ENCODE peak calls at places on chromosome 4, in four cellular contexts. V is GM23248, N is transverse colon, D is breast epithelium. K is an unnamed sample.
A peak's percentile ranks its signal among the peaks of the same experiment; 100 is the strongest.

GRCh38 chr4:108168672-108169562 is at the start of gene LEF1:
- DNase-seq in V (peak; percentile 51), N (peak; percentile 33), D (peak; percentile 39), K (no peak)

GRCh38 chr4:40621592-40622512 is 7.8 kb downstream of the RBM47 start:
- DNase-seq in V (peak; percentile 97), N (peak; percentile 68), D (peak; percentile 84), K (peak; percentile 15)

GRCh38 chr4:48100248-48100647 is 33.8 kb downstream of the TXK start:
- DNase-seq in V (peak; percentile 8), N (no peak), D (no peak), K (no peak)

GRCh38 chr4:6198768-6199343 is 1.5 kb downstream of the JAKMIP1 start:
- DNase-seq in V (no peak), N (no peak), D (no peak), K (no peak)

GRCh38 chr4:156109943-156110925 is 156.6 kb upstream of the CTSO start:
- DNase-seq in V (peak; percentile 70), N (no peak), D (no peak), K (no peak)

GRCh38 chr4:85968945-85969830 is 390.7 kb downstream of the MAPK10 start:
- DNase-seq in V (peak; percentile 86), N (no peak), D (no peak), K (no peak)

GRCh38 chr4:124415206-124415605 is 297.3 kb downstream of the ANKRD50 start:
- DNase-seq in V (peak; percentile 66), N (no peak), D (no peak), K (no peak)

GRCh38 chr4:6873291-6873690 is 36.3 kb upstream of the TBC1D14 start:
- DNase-seq in V (peak; percentile 23), N (no peak), D (no peak), K (no peak)

GRCh38 chr4:113957961-113958360 is 21.5 kb downstream of the ARSJ start:
- DNase-seq in V (no peak), N (no peak), D (no peak), K (no peak)

GRCh38 chr4:182778222-182778982 is 138.8 kb downstream of the DCTD start:
- DNase-seq in V (no peak), N (no peak), D (no peak), K (no peak)

GRCh38 chr4:69977582-69977981 is 12.1 kb upstream of the CSN2 start:
- DNase-seq in V (peak; percentile 21), N (no peak), D (no peak), K (no peak)

GRCh38 chr4:188719794-188720193 is 580.6 kb downstream of the TRIML1 start:
- DNase-seq in V (peak; percentile 6), N (no peak), D (no peak), K (no peak)

GRCh38 chr4:25551608-25552007 is 104.0 kb upstream of the SLC34A2 start:
- DNase-seq in V (no peak), N (peak; percentile 57), D (no peak), K (no peak)

GRCh38 chr4:112302320-112303274 is 5.4 kb downstream of the ALPK1 start:
- DNase-seq in V (no peak), N (no peak), D (no peak), K (no peak)

GRCh38 chr4:88814043-88814617 is 116.5 kb upstream of the NAP1L5 start:
- DNase-seq in V (no peak), N (no peak), D (no peak), K (no peak)

GRCh38 chr4:97910005-97910404 is 233.3 kb downstream of the STPG2 start:
- DNase-seq in V (no peak), N (no peak), D (no peak), K (no peak)

GRCh38 chr4:135777386-135777785 is 1575.8 kb upstream of the PABPC4L start:
- DNase-seq in V (no peak), N (no peak), D (no peak), K (no peak)

GRCh38 chr4:108109111-108109510 is 59.6 kb downstream of the LEF1 start:
- DNase-seq in V (no peak), N (no peak), D (no peak), K (no peak)

GRCh38 chr4:47032405-47033106 is 1.2 kb downstream of the GABRB1 start:
- DNase-seq in V (peak; percentile 39), N (peak; percentile 32), D (no peak), K (peak; percentile 68)

GRCh38 chr4:17780461-17781071 is 855 bp downstream of the FAM184B start:
- DNase-seq in V (peak; percentile 67), N (no peak), D (no peak), K (no peak)

GRCh38 chr4:19987746-19988145 is 264.0 kb upstream of the SLIT2 start:
- DNase-seq in V (peak; percentile 72), N (no peak), D (no peak), K (no peak)

GRCh38 chr4:24070117-24070516 is 180.3 kb upstream of the PPARGC1A start:
- DNase-seq in V (peak; percentile 75), N (no peak), D (no peak), K (no peak)

GRCh38 chr4:176090115-176090514 is 24.5 kb downstream of the WDR17 start:
- DNase-seq in V (no peak), N (no peak), D (no peak), K (no peak)

GRCh38 chr4:5433196-5433595 is 275.2 kb downstream of the EVC2 start:
- DNase-seq in V (no peak), N (no peak), D (no peak), K (no peak)

GRCh38 chr4:20639346-20639745 is 60.9 kb upstream of the PACRGL start:
- DNase-seq in V (no peak), N (no peak), D (no peak), K (no peak)

GRCh38 chr4:109465065-109465464 is 31.4 kb downstream of the SEC24B start:
- DNase-seq in V (peak; percentile 45), N (no peak), D (no peak), K (no peak)

GRCh38 chr4:41611881-41612871 is 74.2 kb downstream of the LIMCH1 start:
- DNase-seq in V (peak; percentile 60), N (peak; percentile 51), D (peak; percentile 73), K (peak; percentile 48)

GRCh38 chr4:152036626-152037025 is 275.8 kb upstream of the GATB start:
- DNase-seq in V (peak; percentile 63), N (no peak), D (no peak), K (no peak)

GRCh38 chr4:138224614-138225013 is 17.5 kb downstream of the SLC7A11 start:
- DNase-seq in V (no peak), N (no peak), D (no peak), K (no peak)
- H3K27ac ChIP-seq in V (no peak overlapping the region), N (no peak overlapping the region), D (no peak overlapping the region), K (no peak overlapping the region)

GRCh38 chr4:43373201-43373600 is 480.7 kb downstream of the GRXCR1 start:
- DNase-seq in V (no peak), N (no peak), D (no peak), K (no peak)

GRCh38 chr4:43374352-43374751 is 481.8 kb downstream of the GRXCR1 start:
- DNase-seq in V (no peak), N (no peak), D (no peak), K (no peak)

GRCh38 chr4:43369036-43369594 is 476.6 kb downstream of the GRXCR1 start:
- DNase-seq in V (no peak), N (no peak), D (no peak), K (no peak)
- H3K27ac ChIP-seq in V (no peak overlapping the region), N (no peak overlapping the region), D (no peak overlapping the region), K (no peak overlapping the region)

GRCh38 chr4:75698963-75699228 is 25.5 kb upstream of the USO1 start:
- DNase-seq in V (no peak), N (no peak), D (no peak), K (no peak)

GRCh38 chr4:75696036-75696435 is 22.8 kb upstream of the G3BP2 start:
- DNase-seq in V (no peak), N (peak; percentile 60), D (no peak), K (no peak)

GRCh38 chr4:75699299-75699698 is 25.1 kb upstream of the USO1 start:
- DNase-seq in V (no peak), N (no peak), D (no peak), K (no peak)

GRCh38 chr4:75696551-75696950 is 23.3 kb upstream of the G3BP2 start:
- DNase-seq in V (no peak), N (no peak), D (no peak), K (no peak)

DNA sequence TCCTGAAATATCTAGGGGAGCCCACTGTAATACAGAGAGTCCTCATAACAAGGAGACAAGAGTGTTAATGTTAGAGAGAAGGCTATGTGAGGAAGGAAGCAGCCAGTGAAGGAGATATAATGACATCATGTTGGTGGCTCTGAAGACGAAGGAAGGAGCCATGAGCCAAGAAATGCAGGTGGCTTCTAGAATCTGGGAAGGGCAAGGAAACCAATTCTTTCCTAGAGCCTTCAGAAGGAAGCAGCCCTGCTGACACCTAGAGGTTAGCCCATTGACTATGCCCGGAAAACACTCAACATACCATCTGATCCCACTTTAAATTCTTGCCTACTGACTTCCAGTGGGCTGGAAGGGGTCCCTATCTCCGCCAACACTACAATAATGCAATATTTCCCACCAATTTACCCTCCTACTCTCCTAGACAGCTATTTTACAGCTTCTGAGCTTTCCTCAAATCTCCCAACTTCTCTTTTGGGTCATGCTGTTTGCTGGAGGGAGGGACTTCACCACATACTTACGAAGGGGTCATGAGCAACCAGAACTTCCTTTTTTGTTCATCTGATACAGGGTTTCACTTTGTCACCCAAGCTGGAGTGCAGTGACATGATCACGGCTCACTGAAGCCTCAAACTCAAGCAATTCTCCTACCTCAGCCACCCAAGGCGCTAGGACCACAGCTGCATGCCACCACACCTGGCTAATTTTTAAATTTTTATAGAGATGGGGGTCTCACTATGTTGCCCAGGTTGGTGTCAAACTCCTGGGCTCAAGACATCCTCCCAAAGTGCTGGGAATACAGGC is 25.2 kb upstream of the G3BP2 start:
- DNase-seq in V (no peak), N (no peak), D (no peak), K (no peak)
- H3K27ac ChIP-seq in V (no peak overlapping the region), N (peak overlapping the region; percentile 17), D (no peak overlapping the region), K (no peak overlapping the region)

GRCh38 chr4:184534511-184535391 is 60.4 kb upstream of the IRF2 start:
- DNase-seq in V (peak; percentile 86), N (no peak), D (no peak), K (no peak)
- H3K27ac ChIP-seq in V (peak overlapping the region; percentile 95), N (peak overlapping the region; percentile 93), D (peak overlapping the region; percentile 94), K (no peak overlapping the region)

DNA sequence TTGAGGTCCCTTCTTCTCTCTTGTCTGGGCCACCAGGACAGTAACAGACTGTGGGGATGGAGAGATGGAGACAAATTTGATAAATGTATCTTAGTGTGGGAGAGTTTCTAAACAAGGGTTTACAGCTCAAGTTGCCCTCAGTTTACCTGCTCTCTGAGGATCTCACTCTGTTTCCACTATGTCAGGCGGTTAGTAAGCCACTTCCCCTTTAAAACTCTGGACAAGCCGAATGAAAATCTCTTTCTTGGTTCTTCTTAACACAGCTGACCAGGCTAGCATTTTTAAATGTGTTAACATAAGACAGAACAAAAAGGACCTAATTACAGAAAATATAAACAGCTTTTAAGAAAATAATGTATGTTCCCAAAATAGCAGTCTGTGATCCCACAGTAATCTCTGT is 2.9 kb upstream of the SCARB2 start:
- DNase-seq in V (no peak), N (no peak), D (no peak), K (no peak)
- H3K27ac ChIP-seq in V (no peak overlapping the region), N (no peak overlapping the region), D (peak overlapping the region; percentile 98), K (no peak overlapping the region)

GRCh38 chr4:114997596-114997995 is 115.8 kb downstream of the NDST4 start:
- DNase-seq in V (peak; percentile 27), N (no peak), D (no peak), K (no peak)
- H3K27ac ChIP-seq in V (no peak overlapping the region), N (no peak overlapping the region), D (no peak overlapping the region), K (no peak overlapping the region)

K was measured in substantia nigra.